ENCODE peak calls at places on chromosomes 3 and 15, in four cellular contexts. T, K, A and W are unnamed samples.

GRCh38 chr15:67433495-67434099 is 87.3 kb upstream of the C15orf61 start:
- DNase-seq in T (no peak), K (peak), A (peak), W (peak)

GRCh38 chr3:117786339-117786738 is 1076.8 kb downstream of the TUSC7 start:
- DNase-seq in T (no peak), K (no peak), A (no peak), W (peak)

GRCh38 chr3:121730940-121731687 is 18.4 kb downstream of the GOLGB1 start:
- DNase-seq in T (no peak), K (no peak), A (no peak), W (no peak)

GRCh38 chr3:127172211-127172610 is 20.7 kb upstream of the PRR23E start:
- DNase-seq in T (no peak), K (no peak), A (no peak), W (no peak)

GRCh38 chr3:104388624-104389023 is 978.1 kb upstream of the ALCAM start:
- DNase-seq in T (no peak), K (no peak), A (no peak), W (no peak)

GRCh38 chr3:102536479-102536878 is 101.7 kb downstream of the ZPLD1 start:
- DNase-seq in T (no peak), K (peak), A (no peak), W (peak)

GRCh38 chr15:69338535-69339213 is 40.0 kb downstream of the PAQR5 start:
- DNase-seq in T (no peak), K (no peak), A (no peak), W (no peak)

GRCh38 chr15:36887214-36888017 is 212.9 kb downstream of the MEIS2 start:
- DNase-seq in T (no peak), K (no peak), A (no peak), W (no peak)

GRCh38 chr3:159619341-159619885 is 369.2 kb upstream of the IL12A start:
- DNase-seq in T (no peak), K (no peak), A (no peak), W (peak)

GRCh38 chr3:159620281-159620680 is 368.4 kb upstream of the IL12A start:
- DNase-seq in T (no peak), K (no peak), A (no peak), W (peak)

GRCh38 chr3:159616234-159616825 is 372.3 kb upstream of the IL12A start:
- DNase-seq in T (no peak), K (no peak), A (peak), W (peak)

GRCh38 chr3:159624616-159625015 is 364.0 kb upstream of the IL12A start:
- DNase-seq in T (no peak), K (no peak), A (no peak), W (no peak)

GRCh38 chr3:159620873-159621272 is 367.8 kb upstream of the IL12A start:
- DNase-seq in T (no peak), K (no peak), A (no peak), W (peak)
- TF ChIP-seq CTCF in T (no peak), K (no peak), A (no peak), W (no peak)

GRCh38 chr3:71245971-71246860 is 337.3 kb downstream of the FOXP1 start:
- DNase-seq in T (no peak), K (no peak), A (no peak), W (no peak)

GRCh38 chr3:71245052-71245488 is 338.5 kb downstream of the FOXP1 start:
- DNase-seq in T (no peak), K (no peak), A (no peak), W (peak)

GRCh38 chr3:71244153-71245051 is 339.1 kb downstream of the FOXP1 start:
- DNase-seq in T (no peak), K (no peak), A (no peak), W (no peak)

GRCh38 chr3:71241981-71242552 is 341.5 kb downstream of the FOXP1 start:
- DNase-seq in T (no peak), K (no peak), A (no peak), W (no peak)

GRCh38 chr3:71243230-71243629 is 340.3 kb downstream of the FOXP1 start:
- DNase-seq in T (no peak), K (no peak), A (no peak), W (no peak)
- H3K4me3 ChIP-seq in T (no peak), K (no peak), A (no peak), W (no peak)

GRCh38 chr3:7518471-7518870 is 657.6 kb downstream of the GRM7 start:
- DNase-seq in T (no peak), K (no peak), A (no peak), W (no peak)

GRCh38 chr3:7517979-7518378 is 657.1 kb downstream of the GRM7 start:
- DNase-seq in T (no peak), K (no peak), A (no peak), W (no peak)

GRCh38 chr3:7520059-7520458 is 659.1 kb downstream of the GRM7 start:
- DNase-seq in T (no peak), K (no peak), A (no peak), W (no peak)

GRCh38 chr3:7520593-7520992 is 659.7 kb downstream of the GRM7 start:
- DNase-seq in T (no peak), K (no peak), A (no peak), W (no peak)
- TF ChIP-seq CTCF in T (no peak), K (no peak), A (no peak), W (no peak)

GRCh38 chr3:141294300-141294699 is 62.7 kb downstream of the PXYLP1 start:
- DNase-seq in T (no peak), K (no peak), A (no peak), W (no peak)
- H3K4me3 ChIP-seq in T (peak), K (no peak), A (no peak), W (peak)

GRCh38 chr15:61917457-61917856 is 142.8 kb downstream of the VPS13C start:
- DNase-seq in T (no peak), K (no peak), A (no peak), W (no peak)

GRCh38 chr15:61915640-61916039 is 144.6 kb downstream of the VPS13C start:
- DNase-seq in T (no peak), K (no peak), A (no peak), W (peak)

GRCh38 chr15:61910839-61911369 is 149.3 kb downstream of the VPS13C start:
- DNase-seq in T (no peak), K (no peak), A (no peak), W (no peak)

GRCh38 chr15:61921093-61921492 is 139.2 kb downstream of the VPS13C start:
- DNase-seq in T (no peak), K (no peak), A (no peak), W (no peak)

DNA sequence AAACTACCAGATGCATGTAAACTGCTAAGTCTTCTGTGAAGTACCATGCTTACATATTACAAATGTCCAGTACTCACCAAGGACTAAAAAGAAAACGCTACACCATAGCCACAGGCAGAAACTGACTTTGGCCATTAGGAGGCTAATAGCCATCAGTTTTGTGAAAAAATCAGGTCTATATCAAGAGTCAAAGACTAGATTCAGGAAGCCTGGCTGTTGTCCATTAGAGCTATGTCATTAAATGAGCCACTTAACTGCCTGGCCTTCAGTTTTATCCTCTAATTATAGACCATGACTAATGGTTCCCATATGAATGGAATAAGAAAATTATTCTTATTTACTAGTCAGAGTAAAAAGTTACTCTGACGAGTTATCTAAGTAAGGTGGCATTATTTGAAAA is 144.1 kb downstream of the VPS13C start:
- DNase-seq in T (no peak), K (no peak), A (no peak), W (peak)
- TF ChIP-seq CTCF in T (no peak), K (no peak), A (no peak), W (peak)

DNA sequence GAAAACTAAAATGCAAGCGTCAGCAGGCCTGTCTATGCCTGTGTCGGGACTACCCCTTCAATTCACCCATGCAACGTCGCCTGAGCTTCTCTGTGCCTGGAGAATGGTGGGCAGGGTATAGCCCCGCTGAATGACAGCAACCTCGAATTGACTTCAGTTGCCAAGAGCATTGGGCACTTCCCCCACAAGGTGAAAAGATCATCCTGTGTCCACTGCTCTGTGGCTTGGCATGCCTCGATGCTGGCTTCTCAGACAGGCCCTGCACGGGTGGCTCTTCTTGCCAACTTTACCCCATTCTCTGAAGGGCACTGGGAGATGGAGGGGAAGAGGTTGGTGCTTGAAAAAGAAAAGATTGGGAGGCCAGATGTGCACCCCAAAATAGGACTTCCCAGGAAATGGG is 3.3 kb downstream of the SLC6A1 start:
- DNase-seq in T (no peak), K (no peak), A (no peak), W (no peak)
- H3K4me3 ChIP-seq in T (no peak), K (no peak), A (no peak), W (no peak)

GRCh38 chr3:25863560-25863959 is 73.7 kb downstream of the OXSM start:
- DNase-seq in T (no peak), K (peak), A (no peak), W (no peak)
- TF ChIP-seq CTCF in T (no peak), K (peak), A (no peak), W (no peak)

GRCh38 chr3:71443332-71443731 is 140.2 kb downstream of the FOXP1 start:
- DNase-seq in T (no peak), K (no peak), A (no peak), W (no peak)
- H3K4me3 ChIP-seq in T (peak), K (peak), A (no peak), W (no peak)

GRCh38 chr3:24845524-24846155 is 351.0 kb upstream of the THRB start:
- DNase-seq in T (no peak), K (no peak), A (no peak), W (no peak)

GRCh38 chr3:24846286-24846860 is 351.7 kb upstream of the THRB start:
- DNase-seq in T (no peak), K (no peak), A (no peak), W (no peak)

GRCh38 chr3:24838533-24838932 is 343.9 kb upstream of the THRB start:
- DNase-seq in T (no peak), K (no peak), A (no peak), W (no peak)

DNA sequence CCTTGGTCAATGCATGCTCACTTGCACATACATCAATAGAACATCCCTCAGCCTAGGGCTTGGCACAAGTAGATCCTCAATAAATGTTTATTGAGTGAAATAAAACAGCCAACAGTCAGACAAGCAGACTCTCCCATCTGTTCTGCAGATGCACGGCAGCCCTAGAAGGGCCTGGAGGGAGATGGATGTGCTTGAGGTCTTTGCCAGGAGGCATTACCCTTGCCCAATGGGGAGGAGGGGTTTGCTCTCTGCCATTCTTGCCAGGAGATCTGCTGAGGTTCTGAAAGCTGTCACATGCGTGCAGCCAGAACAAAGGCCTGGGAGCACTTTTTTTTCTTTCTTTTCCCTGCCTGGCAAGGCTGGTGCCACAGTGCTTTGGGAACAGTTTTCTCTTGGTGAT is 349.3 kb upstream of the THRB start:
- DNase-seq in T (no peak), K (no peak), A (no peak), W (no peak)
- TF ChIP-seq CTCF in T (no peak), K (no peak), A (no peak), W (no peak)